ENCODE peak calls at places on chromosomes 13 and 19, in five cellular contexts. C, E, R, H and U are unnamed samples.

GRCh38 chr13:95154441-95154886 is 146.8 kb downstream of the ABCC4 start:
- DNase-seq in E (no peak), H (peak; percentile 38), R (no peak), C (no peak), U (no peak)

GRCh38 chr13:110352735-110353134 is 45.7 kb downstream of the COL4A2 start:
- DNase-seq in H (no peak), R (no peak), C (no peak), E (no peak), U (no peak)

GRCh38 chr19:1592023-1592754 is 476 bp downstream of the MBD3 start:
- DNase-seq in E (peak; percentile 86), C (peak; percentile 90), H (peak; percentile 82), R (peak; percentile 74), U (peak; percentile 87)

GRCh38 chr13:71240906-71241305 is 626.1 kb downstream of the DACH1 start:
- DNase-seq in H (no peak), C (no peak), E (no peak), R (no peak), U (no peak)

GRCh38 chr19:43527860-43528622 is 1.0 kb upstream of the ETHE1 start:
- DNase-seq in H (peak; percentile 47), C (no peak), R (no peak), E (no peak), U (peak; percentile 21)

GRCh38 chr13:50936681-50937080 is 27.1 kb downstream of the RNASEH2B start:
- DNase-seq in R (no peak), H (no peak), E (no peak), C (no peak), U (no peak)

GRCh38 chr19:3976495-3977241 is 5.8 kb upstream of the DAPK3 start:
- DNase-seq in C (peak; percentile 28), R (no peak), H (no peak), E (no peak), U (no peak)

GRCh38 chr19:39131255-39131755 is 5.7 kb downstream of the PAK4 start:
- DNase-seq in C (no peak), E (peak; percentile 71), R (no peak), H (no peak), U (no peak)

GRCh38 chr13:108595416-108596257 is 33.8 kb upstream of the MYO16 start:
- DNase-seq in C (no peak), E (no peak), R (peak; percentile 2), H (no peak), U (no peak)

GRCh38 chr13:109412232-109412935 is 374.0 kb downstream of the IRS2 start:
- DNase-seq in H (peak; percentile 25), C (no peak), R (no peak), E (peak; percentile 55), U (peak; percentile 56)

GRCh38 chr13:94188173-94188869 is 291.2 kb downstream of the DCT start:
- DNase-seq in C (no peak), R (no peak), H (no peak), E (no peak), U (no peak)

GRCh38 chr13:30647420-30647819 is 29.7 kb downstream of the USPL1 start:
- DNase-seq in H (no peak), C (no peak), R (no peak), E (no peak), U (no peak)

GRCh38 chr13:29369060-29369743 is 226.3 kb downstream of the SLC7A1 start:
- DNase-seq in E (no peak), H (no peak), C (no peak), R (no peak), U (peak; percentile 22)

GRCh38 chr19:35231956-35232746 is 3.6 kb upstream of the FAM187B start:
- DNase-seq in E (no peak), H (no peak), R (no peak), C (no peak), U (no peak)

GRCh38 chr19:14369399-14370168 is 11.7 kb upstream of the ADGRE5 start:
- DNase-seq in H (no peak), E (no peak), C (peak; percentile 90), R (peak; percentile 81), U (peak; percentile 39)

GRCh38 chr13:110653271-110653670 is 37.9 kb downstream of the NAXD start:
- DNase-seq in H (no peak), C (no peak), R (no peak), E (no peak), U (no peak)

GRCh38 chr13:49679244-49679643 is 12.0 kb downstream of the EBPL start:
- DNase-seq in C (no peak), E (no peak), R (no peak), H (no peak), U (peak; percentile 41)

GRCh38 chr19:38264486-38265212 is at the start of gene SPINT2:
- DNase-seq in C (no peak), E (no peak), R (peak; percentile 14), H (peak; percentile 99), U (no peak)

GRCh38 chr13:27791146-27791900 is 960 bp upstream of the GSX1 start:
- DNase-seq in E (no peak), C (no peak), H (no peak), R (no peak), U (no peak)

GRCh38 chr13:102770435-102770834 is 3.2 kb downstream of the TEX30 start:
- DNase-seq in C (no peak), R (no peak), H (no peak), E (no peak), U (peak; percentile 56)

GRCh38 chr19:17488593-17489391 is 18.5 kb downstream of the SLC27A1 start:
- DNase-seq in H (peak; percentile 64), E (peak; percentile 59), C (peak; percentile 79), R (peak; percentile 60), U (peak; percentile 91)

GRCh38 chr13:36834299-36834698 is 15.3 kb downstream of the RFXAP start:
- DNase-seq in H (no peak), E (no peak), C (no peak), R (no peak), U (no peak)

GRCh38 chr13:85528578-85529215 is 270.5 kb downstream of the SLITRK6 start:
- DNase-seq in C (no peak), E (no peak), R (no peak), H (no peak), U (peak; percentile 90)

GRCh38 chr19:45251452-45252354 is 632 bp downstream of the MARK4 start:
- DNase-seq in H (no peak), C (no peak), R (no peak), E (no peak), U (no peak)

GRCh38 chr19:31727536-31727935 is 378.3 kb upstream of the TSHZ3 start:
- DNase-seq in E (no peak), H (no peak), C (no peak), R (no peak), U (no peak)

GRCh38 chr13:98890920-98891319 is 86.9 kb downstream of the DOCK9 start:
- DNase-seq in E (no peak), H (no peak), R (no peak), C (no peak), U (no peak)

GRCh38 chr19:34985249-34986022 is 14.7 kb upstream of the GRAMD1A start:
- DNase-seq in H (no peak), R (no peak), E (peak; percentile 65), C (no peak), U (no peak)